ENCODE peak calls at places on chromosomes 12 and 14, in ten cellular contexts. One of them, this sample, is unnamed.

GRCh38 chr14:69138189-69138535 is 14.8 kb downstream of the DCAF5 start:
- DNase-seq in stomach: no peak
- DNase-seq in tibial artery: no peak
- DNase-seq in lung: no peak
- DNase-seq in CD4-positive, alpha-beta T cell: no peak
- DNase-seq in neural crest cell: no peak
- DNase-seq in CD8-positive, alpha-beta T cell: no peak
- DNase-seq in AG04450: no peak
- DNase-seq in GM10248: no peak
- DNase-seq in AG10803: peak; percentile 78
- DNase-seq in this sample: no peak

GRCh38 chr12:24977060-24977459 is 28.2 kb upstream of the BCAT1 start:
- DNase-seq in tibial artery: no peak
- DNase-seq in neural crest cell: no peak
- DNase-seq in lung: no peak
- DNase-seq in CD8-positive, alpha-beta T cell: no peak
- DNase-seq in GM10248: no peak
- DNase-seq in CD4-positive, alpha-beta T cell: no peak
- DNase-seq in stomach: no peak
- DNase-seq in AG10803: no peak
- DNase-seq in AG04450: no peak
- DNase-seq in this sample: no peak

GRCh38 chr12:48197549-48197966 is 5.5 kb downstream of the OR10AD1 start:
- DNase-seq in GM10248: peak; percentile 48
- DNase-seq in stomach: no peak
- DNase-seq in AG04450: no peak
- DNase-seq in tibial artery: no peak
- DNase-seq in AG10803: no peak
- DNase-seq in CD8-positive, alpha-beta T cell: no peak
- DNase-seq in CD4-positive, alpha-beta T cell: no peak
- DNase-seq in neural crest cell: peak; percentile 16
- DNase-seq in lung: no peak
- DNase-seq in this sample: no peak

GRCh38 chr14:103735815-103736545 is 20.4 kb downstream of the ZFYVE21 start:
- DNase-seq in stomach: no peak
- DNase-seq in CD8-positive, alpha-beta T cell: no peak
- DNase-seq in AG10803: no peak
- DNase-seq in GM10248: no peak
- DNase-seq in CD4-positive, alpha-beta T cell: no peak
- DNase-seq in tibial artery: peak; percentile 64
- DNase-seq in lung: no peak
- DNase-seq in neural crest cell: no peak
- DNase-seq in AG04450: no peak
- DNase-seq in this sample: no peak

GRCh38 chr14:95619785-95620417 is 66.3 kb upstream of the TCL1B start:
- DNase-seq in AG10803: no peak
- DNase-seq in stomach: no peak
- DNase-seq in AG04450: no peak
- DNase-seq in GM10248: no peak
- DNase-seq in lung: no peak
- DNase-seq in tibial artery: no peak
- DNase-seq in CD4-positive, alpha-beta T cell: no peak
- DNase-seq in neural crest cell: no peak
- DNase-seq in CD8-positive, alpha-beta T cell: no peak
- DNase-seq in this sample: no peak

GRCh38 chr12:91890742-91891141 is 254.9 kb downstream of the BTG1 start:
- DNase-seq in CD8-positive, alpha-beta T cell: no peak
- DNase-seq in lung: no peak
- DNase-seq in AG04450: no peak
- DNase-seq in neural crest cell: no peak
- DNase-seq in tibial artery: no peak
- DNase-seq in CD4-positive, alpha-beta T cell: no peak
- DNase-seq in AG10803: peak; percentile 11
- DNase-seq in GM10248: no peak
- DNase-seq in stomach: no peak
- DNase-seq in this sample: no peak

GRCh38 chr14:65222434-65222833 is 120.1 kb upstream of the MAX start:
- DNase-seq in neural crest cell: peak; percentile 30
- DNase-seq in tibial artery: peak; percentile 61
- DNase-seq in CD4-positive, alpha-beta T cell: peak; percentile 47
- DNase-seq in GM10248: peak; percentile 68
- DNase-seq in AG04450: no peak
- DNase-seq in stomach: peak; percentile 54
- DNase-seq in CD8-positive, alpha-beta T cell: peak; percentile 53
- DNase-seq in AG10803: peak; percentile 75
- DNase-seq in lung: peak; percentile 52
- DNase-seq in this sample: peak; percentile 41

GRCh38 chr12:82627799-82628198 is 58.9 kb upstream of the TMTC2 start:
- DNase-seq in AG04450: no peak
- DNase-seq in tibial artery: no peak
- DNase-seq in AG10803: peak; percentile 38
- DNase-seq in GM10248: peak; percentile 37
- DNase-seq in CD4-positive, alpha-beta T cell: no peak
- DNase-seq in stomach: no peak
- DNase-seq in CD8-positive, alpha-beta T cell: no peak
- DNase-seq in lung: no peak
- DNase-seq in neural crest cell: no peak
- DNase-seq in this sample: no peak

GRCh38 chr14:68268719-68269118 is 449.1 kb downstream of the RAD51B start:
- DNase-seq in stomach: no peak
- DNase-seq in neural crest cell: no peak
- DNase-seq in GM10248: no peak
- DNase-seq in AG10803: peak; percentile 68
- DNase-seq in lung: no peak
- DNase-seq in AG04450: no peak
- DNase-seq in CD8-positive, alpha-beta T cell: peak; percentile 19
- DNase-seq in CD4-positive, alpha-beta T cell: no peak
- DNase-seq in tibial artery: no peak
- DNase-seq in this sample: no peak

GRCh38 chr12:94157891-94158495 is 9.6 kb downstream of the PLXNC1 start:
- DNase-seq in AG04450: no peak
- DNase-seq in CD8-positive, alpha-beta T cell: no peak
- DNase-seq in GM10248: peak; percentile 56
- DNase-seq in CD4-positive, alpha-beta T cell: no peak
- DNase-seq in AG10803: no peak
- DNase-seq in lung: no peak
- DNase-seq in tibial artery: no peak
- DNase-seq in neural crest cell: no peak
- DNase-seq in stomach: no peak
- DNase-seq in this sample: no peak

GRCh38 chr12:119204716-119205285 is 26.1 kb downstream of the HSPB8 start:
- DNase-seq in stomach: no peak
- DNase-seq in tibial artery: no peak
- DNase-seq in AG04450: no peak
- DNase-seq in lung: no peak
- DNase-seq in neural crest cell: no peak
- DNase-seq in CD4-positive, alpha-beta T cell: no peak
- DNase-seq in AG10803: no peak
- DNase-seq in GM10248: no peak
- DNase-seq in CD8-positive, alpha-beta T cell: no peak
- DNase-seq in this sample: no peak

GRCh38 chr14:71377099-71377498 is 469.8 kb downstream of the PCNX1 start:
- DNase-seq in lung: no peak
- DNase-seq in AG10803: no peak
- DNase-seq in AG04450: no peak
- DNase-seq in CD8-positive, alpha-beta T cell: no peak
- DNase-seq in stomach: no peak
- DNase-seq in GM10248: no peak
- DNase-seq in neural crest cell: no peak
- DNase-seq in CD4-positive, alpha-beta T cell: no peak
- DNase-seq in tibial artery: no peak
- DNase-seq in this sample: no peak

GRCh38 chr14:104751539-104752337 is 1.2 kb upstream of the SIVA1 start:
- DNase-seq in tibial artery: no peak
- DNase-seq in AG04450: no peak
- DNase-seq in CD8-positive, alpha-beta T cell: no peak
- DNase-seq in CD4-positive, alpha-beta T cell: no peak
- DNase-seq in neural crest cell: no peak
- DNase-seq in lung: no peak
- DNase-seq in stomach: no peak
- DNase-seq in GM10248: no peak
- DNase-seq in AG10803: no peak
- DNase-seq in this sample: no peak

GRCh38 chr14:21995332-21995731 is 321.7 kb upstream of the OR4E1 start:
- DNase-seq in lung: no peak
- DNase-seq in AG04450: no peak
- DNase-seq in stomach: no peak
- DNase-seq in GM10248: no peak
- DNase-seq in CD8-positive, alpha-beta T cell: no peak
- DNase-seq in AG10803: no peak
- DNase-seq in tibial artery: no peak
- DNase-seq in CD4-positive, alpha-beta T cell: no peak
- DNase-seq in neural crest cell: no peak
- DNase-seq in this sample: no peak

GRCh38 chr14:75971509-75971908 is 10.3 kb downstream of the TGFB3 start:
- DNase-seq in AG04450: no peak
- DNase-seq in CD4-positive, alpha-beta T cell: no peak
- DNase-seq in AG10803: no peak
- DNase-seq in neural crest cell: no peak
- DNase-seq in lung: no peak
- DNase-seq in CD8-positive, alpha-beta T cell: no peak
- DNase-seq in tibial artery: no peak
- DNase-seq in stomach: no peak
- DNase-seq in GM10248: no peak
- DNase-seq in this sample: no peak

GRCh38 chr14:75969126-75969525 is 12.7 kb downstream of the TGFB3 start:
- DNase-seq in stomach: no peak
- DNase-seq in AG04450: no peak
- DNase-seq in AG10803: no peak
- DNase-seq in CD4-positive, alpha-beta T cell: no peak
- DNase-seq in neural crest cell: no peak
- DNase-seq in tibial artery: no peak
- DNase-seq in GM10248: no peak
- DNase-seq in CD8-positive, alpha-beta T cell: no peak
- DNase-seq in lung: no peak
- DNase-seq in this sample: no peak

GRCh38 chr14:75969891-75970290 is 11.9 kb downstream of the TGFB3 start:
- DNase-seq in AG10803: no peak
- DNase-seq in CD8-positive, alpha-beta T cell: no peak
- DNase-seq in neural crest cell: no peak
- DNase-seq in stomach: no peak
- DNase-seq in AG04450: no peak
- DNase-seq in lung: no peak
- DNase-seq in CD4-positive, alpha-beta T cell: no peak
- DNase-seq in tibial artery: no peak
- DNase-seq in GM10248: no peak
- DNase-seq in this sample: no peak

GRCh38 chr14:75972729-75973480 is 8.9 kb downstream of the TGFB3 start:
- DNase-seq in lung: no peak
- DNase-seq in stomach: no peak
- DNase-seq in tibial artery: no peak
- DNase-seq in GM10248: no peak
- DNase-seq in AG10803: no peak
- DNase-seq in neural crest cell: no peak
- DNase-seq in CD8-positive, alpha-beta T cell: no peak
- DNase-seq in CD4-positive, alpha-beta T cell: no peak
- DNase-seq in AG04450: no peak
- DNase-seq in this sample: no peak

GRCh38 chr14:75970989-75971388 is 10.8 kb downstream of the TGFB3 start:
- DNase-seq in tibial artery: no peak
- DNase-seq in stomach: no peak
- DNase-seq in neural crest cell: no peak
- DNase-seq in AG04450: no peak
- DNase-seq in GM10248: no peak
- DNase-seq in CD8-positive, alpha-beta T cell: no peak
- DNase-seq in CD4-positive, alpha-beta T cell: no peak
- DNase-seq in AG10803: no peak
- DNase-seq in lung: no peak
- DNase-seq in this sample: no peak
- TF ChIP-seq CTCF in tibial artery: no peak
- TF ChIP-seq CTCF in stomach: no peak
- TF ChIP-seq CTCF in neural crest cell: no peak
- TF ChIP-seq CTCF in AG04450: no peak
- TF ChIP-seq CTCF in GM10248: no peak
- TF ChIP-seq CTCF in CD8-positive, alpha-beta T cell: no peak
- TF ChIP-seq CTCF in CD4-positive, alpha-beta T cell: no peak
- TF ChIP-seq CTCF in AG10803: no peak
- TF ChIP-seq CTCF in lung: no peak
- TF ChIP-seq CTCF in this sample: no peak

GRCh38 chr12:43113153-43113552 is 438.9 kb downstream of the ADAMTS20 start:
- DNase-seq in stomach: no peak
- DNase-seq in CD8-positive, alpha-beta T cell: no peak
- DNase-seq in AG10803: peak; percentile 29
- DNase-seq in CD4-positive, alpha-beta T cell: no peak
- DNase-seq in neural crest cell: no peak
- DNase-seq in tibial artery: no peak
- DNase-seq in GM10248: no peak
- DNase-seq in lung: no peak
- DNase-seq in AG04450: no peak
- DNase-seq in this sample: no peak
- TF ChIP-seq CTCF in stomach: no peak
- TF ChIP-seq CTCF in CD8-positive, alpha-beta T cell: no peak
- TF ChIP-seq CTCF in AG10803: peak; percentile 22
- TF ChIP-seq CTCF in CD4-positive, alpha-beta T cell: no peak
- TF ChIP-seq CTCF in neural crest cell: no peak
- TF ChIP-seq CTCF in tibial artery: no peak
- TF ChIP-seq CTCF in GM10248: no peak
- TF ChIP-seq CTCF in lung: no peak
- TF ChIP-seq CTCF in AG04450: peak; percentile 35
- TF ChIP-seq CTCF in this sample: no peak

DNA sequence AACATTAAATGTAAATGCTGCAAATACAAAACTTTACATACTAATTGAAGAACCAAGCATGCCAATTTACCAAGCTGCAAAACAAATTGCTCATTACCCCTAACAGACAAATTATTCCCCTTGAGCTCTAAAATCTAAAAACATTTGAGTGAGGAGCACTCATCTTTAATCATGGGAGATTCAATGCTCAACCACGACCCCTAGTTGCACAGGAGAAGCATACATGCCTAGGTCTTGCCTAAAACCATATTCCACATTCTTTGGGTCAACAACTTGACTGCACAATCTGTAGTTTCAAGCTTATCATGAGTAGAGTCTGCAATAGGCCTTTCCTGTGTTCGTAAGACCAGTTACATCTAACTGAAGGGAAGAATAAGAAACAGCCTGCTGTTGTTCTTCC is 69.7 kb downstream of the MGAT4C start:
- DNase-seq in AG10803: no peak
- DNase-seq in neural crest cell: no peak
- DNase-seq in AG04450: no peak
- DNase-seq in CD4-positive, alpha-beta T cell: no peak
- DNase-seq in GM10248: no peak
- DNase-seq in lung: no peak
- DNase-seq in tibial artery: no peak
- DNase-seq in CD8-positive, alpha-beta T cell: no peak
- DNase-seq in stomach: no peak
- DNase-seq in this sample: no peak
- TF ChIP-seq CTCF in AG10803: no peak
- TF ChIP-seq CTCF in neural crest cell: no peak
- TF ChIP-seq CTCF in AG04450: peak; percentile 20
- TF ChIP-seq CTCF in CD4-positive, alpha-beta T cell: no peak
- TF ChIP-seq CTCF in GM10248: no peak
- TF ChIP-seq CTCF in lung: no peak
- TF ChIP-seq CTCF in tibial artery: no peak
- TF ChIP-seq CTCF in CD8-positive, alpha-beta T cell: no peak
- TF ChIP-seq CTCF in stomach: no peak
- TF ChIP-seq CTCF in this sample: no peak

DNA sequence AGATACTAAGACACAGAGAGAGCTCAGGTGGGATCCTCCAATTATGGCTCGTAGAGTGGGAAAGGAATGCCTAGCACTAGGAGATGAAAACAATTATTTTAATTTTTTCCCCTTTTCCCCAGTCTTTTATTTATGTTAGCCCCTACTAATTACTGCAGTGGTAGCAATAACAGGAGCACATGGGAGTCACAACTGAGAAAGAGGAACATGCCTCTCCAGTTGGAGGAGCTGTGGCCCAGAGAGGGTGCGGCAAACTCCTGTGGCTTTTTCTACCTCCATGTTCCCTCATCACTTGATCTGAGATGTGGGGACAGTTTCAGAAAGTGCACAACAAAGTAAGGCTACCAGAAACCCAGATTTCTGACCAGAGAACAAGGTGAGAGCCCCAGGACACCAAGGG is 25.9 kb upstream of the POC1B start:
- DNase-seq in AG10803: no peak
- DNase-seq in CD8-positive, alpha-beta T cell: no peak
- DNase-seq in stomach: no peak
- DNase-seq in CD4-positive, alpha-beta T cell: no peak
- DNase-seq in tibial artery: no peak
- DNase-seq in lung: no peak
- DNase-seq in AG04450: no peak
- DNase-seq in neural crest cell: no peak
- DNase-seq in GM10248: no peak
- DNase-seq in this sample: no peak
- TF ChIP-seq CTCF in AG10803: no peak
- TF ChIP-seq CTCF in CD8-positive, alpha-beta T cell: no peak
- TF ChIP-seq CTCF in stomach: no peak
- TF ChIP-seq CTCF in CD4-positive, alpha-beta T cell: no peak
- TF ChIP-seq CTCF in tibial artery: no peak
- TF ChIP-seq CTCF in lung: no peak
- TF ChIP-seq CTCF in AG04450: no peak
- TF ChIP-seq CTCF in neural crest cell: no peak
- TF ChIP-seq CTCF in GM10248: no peak
- TF ChIP-seq CTCF in this sample: no peak